ENCODE peak calls at places on chromosomes 2 and 18, in six cellular contexts. S is endodermal cell, Q is pancreas, I is Caco-2, U is gastrocnemius medialis, D is SK-N-SH. B is an unnamed sample.

GRCh38 chr2:156955701-156956100 is 301.8 kb upstream of the GALNT5 start:
- DNase-seq in Q (no peak), U (no peak), S (no peak), D (no peak), I (no peak), B (no peak)

GRCh38 chr2:217890445-217890844 is 112.3 kb downstream of the TNS1 start:
- DNase-seq in Q (no peak), I (no peak), S (no peak), U (peak; percentile 92), D (peak; percentile 53), B (peak; percentile 82)

GRCh38 chr18:29586210-29586609 is 1409.3 kb upstream of the CDH2 start:
- DNase-seq in U (no peak), Q (no peak), I (no peak), S (peak; percentile 79), D (no peak), B (no peak)

GRCh38 chr18:49813321-49814146 is at the start of gene ACAA2:
- DNase-seq in U (peak; percentile 82), I (peak; percentile 70), S (peak; percentile 93), Q (peak; percentile 87), D (peak; percentile 90), B (peak; percentile 94)

GRCh38 chr2:106089611-106090010 is 104.5 kb downstream of the UXS1 start:
- DNase-seq in D (no peak), Q (no peak), S (no peak), U (no peak), I (no peak), B (no peak)

GRCh38 chr18:75210274-75211001 is at the start of gene TSHZ1:
- DNase-seq in D (peak; percentile 79), I (peak; percentile 39), Q (peak; percentile 81), S (no peak), U (peak; percentile 73), B (no peak)

GRCh38 chr18:2538844-2539243 is 32.5 kb downstream of the METTL4 start:
- DNase-seq in U (no peak), S (no peak), Q (no peak), I (no peak), D (no peak), B (no peak)

GRCh38 chr2:143261986-143262784 is 133.0 kb downstream of the ARHGAP15 start:
- DNase-seq in I (no peak), D (no peak), S (no peak), U (peak; percentile 17), Q (no peak), B (no peak)

GRCh38 chr2:101418704-101419663 is 31.7 kb upstream of the CREG2 start:
- DNase-seq in S (peak; percentile 74), U (peak; percentile 32), Q (peak; percentile 42), D (peak; percentile 69), I (no peak), B (no peak)

GRCh38 chr18:26547302-26548143 is 830 bp downstream of the KCTD1 start:
- DNase-seq in S (peak; percentile 93), I (no peak), D (peak; percentile 90), U (peak; percentile 29), Q (peak; percentile 72), B (peak; percentile 73)

GRCh38 chr18:2970762-2971659 is 41.9 kb downstream of the LPIN2 start:
- DNase-seq in I (no peak), D (no peak), Q (no peak), S (no peak), U (no peak), B (no peak)

GRCh38 chr2:233264667-233265066 is 13.2 kb downstream of the ATG16L1 start:
- DNase-seq in D (no peak), U (no peak), I (no peak), Q (no peak), S (no peak), B (no peak)

DNA sequence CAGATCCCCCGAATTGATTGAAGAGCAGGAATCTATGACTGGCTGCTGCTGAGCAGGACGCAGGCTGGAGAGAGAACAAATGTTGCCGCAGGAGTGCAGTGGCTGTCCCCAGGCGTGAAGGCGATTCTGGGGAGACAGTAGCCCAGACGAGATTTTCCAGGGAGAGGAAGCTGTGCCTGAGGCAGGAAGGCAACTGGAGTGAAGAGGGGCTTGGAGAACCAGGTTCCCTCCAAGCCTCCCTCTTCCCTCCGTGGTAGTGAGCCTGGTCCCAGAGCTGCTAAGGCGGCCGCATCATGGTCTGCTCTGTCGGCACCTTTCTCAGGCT is 1.3 kb upstream of the NPPC start:
- DNase-seq in U (no peak), D (no peak), S (no peak), Q (no peak), I (no peak), B (no peak)
- H3K27me3 ChIP-seq in U (peaks cover 57% of the 10 kb centered on the region), D (peaks cover 41% of the 10 kb centered on the region), S (peaks cover 76% of the 10 kb centered on the region), Q (no peaks in the 10 kb centered on the region), I (no peaks in the 10 kb centered on the region), B (peaks cover 76% of the 10 kb centered on the region)

GRCh38 chr2:214410128-214410775 is 602 bp upstream of the VWC2L start:
- DNase-seq in Q (no peak), U (no peak), I (no peak), D (peak; percentile 23), S (no peak), B (no peak)
- H3K4me3 ChIP-seq in Q (no peak overlapping the region), U (no peak overlapping the region), I (no peak overlapping the region), D (no peak overlapping the region), S (no peak overlapping the region), B (no peak overlapping the region)

DNA sequence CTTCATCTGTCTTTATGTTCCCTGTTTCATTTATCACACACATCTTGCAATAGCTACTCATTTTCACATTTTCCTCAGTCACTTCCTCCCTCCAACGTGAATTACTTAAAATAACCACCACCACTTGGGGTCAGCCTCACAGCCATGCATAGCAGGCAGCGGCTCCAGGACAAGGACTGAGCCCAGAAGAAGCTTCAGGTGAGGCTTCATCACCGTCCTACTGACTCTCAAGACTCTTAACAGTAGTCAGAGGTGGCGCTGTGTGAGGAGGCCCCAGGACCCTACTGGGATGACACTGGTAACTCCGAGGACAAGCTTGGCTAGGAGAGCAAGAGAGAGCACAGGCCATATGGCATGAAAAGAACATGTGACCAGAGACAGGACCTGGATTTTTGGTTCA is 15.5 kb upstream of the ST8SIA5 start:
- DNase-seq in D (no peak), Q (no peak), U (no peak), I (no peak), S (peak; percentile 65), B (no peak)
- TF ChIP-seq CTCF in D (no peak), Q (no peak), U (peak; percentile 2), I (no peak), S (peak; percentile 57), B (no peak)

GRCh38 chr18:55048892-55049291 is 89.6 kb upstream of the CCDC68 start:
- DNase-seq in Q (no peak), U (no peak), I (no peak), D (no peak), S (no peak), B (no peak)

GRCh38 chr18:55054591-55054990 is 95.3 kb upstream of the CCDC68 start:
- DNase-seq in U (no peak), S (no peak), Q (no peak), I (no peak), D (no peak), B (no peak)

DNA sequence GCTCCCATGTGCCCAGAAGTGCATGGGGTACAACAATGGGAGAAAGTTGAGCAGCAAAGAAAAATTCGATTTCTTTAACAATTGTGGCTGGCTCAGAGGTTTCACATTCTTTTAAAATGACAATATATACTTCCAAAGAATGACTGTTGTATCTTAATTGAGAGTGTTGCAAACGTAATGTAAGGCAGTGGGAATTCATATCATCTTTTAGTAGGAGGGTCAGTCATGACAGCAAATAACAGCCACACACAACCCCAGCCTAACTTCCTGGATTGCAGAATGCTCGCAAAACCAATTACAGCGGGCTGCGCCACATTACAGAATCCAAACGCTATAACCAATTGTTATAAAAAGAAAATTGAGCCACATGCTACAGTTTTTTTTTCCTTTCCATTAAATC is 94.7 kb upstream of the CCDC68 start:
- DNase-seq in Q (no peak), S (no peak), D (no peak), I (no peak), U (no peak), B (no peak)
- H3K27me3 ChIP-seq in Q (no peaks in the 10 kb centered on the region), S (peaks cover under 1% of the 10 kb centered on the region), D (no peaks in the 10 kb centered on the region), I (no peaks in the 10 kb centered on the region), U (no peaks in the 10 kb centered on the region), B (no peaks in the 10 kb centered on the region)

GRCh38 chr18:35582899-35583558 is 1.5 kb downstream of the GALNT1 start:
- DNase-seq in S (no peak), I (no peak), Q (no peak), D (peak; percentile 15), U (no peak), B (no peak)
- H3K4me3 ChIP-seq in S (peak overlapping the region; percentile 84), I (no peak overlapping the region), Q (peak overlapping the region; percentile 72), D (peak overlapping the region; percentile 89), U (peak overlapping the region; percentile 88), B (peak overlapping the region; percentile 78)

GRCh38 chr18:65788373-65788772 is 37.6 kb downstream of the CDH7 start:
- DNase-seq in Q (no peak), U (no peak), I (peak; percentile 38), S (no peak), D (peak; percentile 14), B (no peak)
- TF ChIP-seq CTCF in Q (no peak), U (no peak), I (peak; percentile 17), S (peak; percentile 36), D (no peak), B (no peak)

DNA sequence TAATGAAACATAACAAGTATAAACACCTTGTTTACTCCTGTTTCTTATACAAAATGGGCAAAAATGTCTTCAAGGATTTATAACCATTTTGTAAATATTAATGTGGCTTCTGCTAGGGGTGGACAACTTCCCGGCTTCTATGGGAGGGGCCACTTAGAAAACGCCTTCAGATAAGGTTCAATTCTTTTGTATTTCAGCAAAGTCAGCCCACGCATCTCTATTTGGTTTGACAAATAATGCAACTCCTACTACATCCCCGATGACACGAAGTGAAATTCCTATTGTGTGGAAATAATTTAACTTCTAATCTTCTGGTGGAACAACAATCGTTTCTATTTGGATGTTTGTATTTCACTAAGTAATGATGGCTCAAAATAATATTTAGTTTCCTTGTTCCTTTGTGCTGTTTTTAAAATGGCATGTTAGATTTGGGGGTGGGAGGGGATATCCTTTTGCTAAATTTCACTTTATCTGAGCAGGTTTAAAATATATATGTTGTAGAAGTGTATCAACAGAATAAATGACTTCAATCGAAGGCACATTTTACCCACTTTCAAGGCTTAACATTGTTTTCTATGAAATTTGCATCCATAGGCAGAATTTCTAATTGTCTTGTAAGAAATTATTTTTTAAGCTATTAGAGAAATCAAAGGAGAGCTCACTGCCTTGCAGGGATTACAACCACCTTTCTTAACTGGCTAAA is 14.6 kb upstream of the HOXD1 start:
- DNase-seq in Q (no peak), D (no peak), S (no peak), U (no peak), I (no peak), B (no peak)
- H3K27me3 ChIP-seq in Q (no peaks in the 10 kb centered on the region), D (no peaks in the 10 kb centered on the region), S (peaks cover 100% of the 10 kb centered on the region), U (peaks cover 53% of the 10 kb centered on the region), I (peaks cover 3% of the 10 kb centered on the region), B (peaks cover 5% of the 10 kb centered on the region)

DNA sequence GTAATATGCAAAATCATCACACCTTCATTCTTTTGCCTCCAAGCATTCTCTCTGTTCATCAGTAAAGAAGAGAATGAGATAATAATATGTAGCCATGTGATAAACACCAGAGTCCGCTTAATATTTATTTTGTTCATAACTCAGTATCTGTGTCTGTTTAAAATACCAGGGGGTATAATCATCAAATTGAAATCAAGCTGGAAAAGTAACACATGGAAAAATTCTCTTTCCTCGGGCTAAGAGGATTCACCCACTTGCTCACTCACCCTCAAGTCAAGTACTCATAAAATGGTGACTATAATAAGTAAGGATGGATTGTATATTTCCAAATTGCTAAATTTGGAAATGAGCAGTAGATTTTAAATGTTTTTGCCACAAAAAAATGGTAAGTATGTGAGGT is 301.3 kb upstream of the RND3 start:
- DNase-seq in I (no peak), S (no peak), Q (no peak), D (no peak), U (no peak), B (no peak)
- H3K4me3 ChIP-seq in I (no peak overlapping the region), S (no peak overlapping the region), Q (no peak overlapping the region), D (no peak overlapping the region), U (no peak overlapping the region), B (no peak overlapping the region)